ENCODE peak calls at places on chromosomes 5 and 9, in four cellular contexts. E, U, D and C are unnamed samples.

GRCh38 chr9:4126184-4126865 is 173.5 kb downstream of the GLIS3 start:
- DNase-seq in U (no peak), D (no peak), E (peak), C (no peak)

GRCh38 chr5:106269252-106269843 is 1401.4 kb downstream of the EFNA5 start:
- DNase-seq in D (no peak), U (no peak), E (peak), C (no peak)

GRCh38 chr5:113232246-113232645 is 202.5 kb downstream of the TSSK1B start:
- DNase-seq in U (no peak), E (no peak), D (no peak), C (no peak)

GRCh38 chr9:14271078-14271673 is 42.8 kb downstream of the NFIB start:
- DNase-seq in U (peak), E (no peak), D (no peak), C (no peak)

GRCh38 chr9:108478871-108479332 is 376.9 kb downstream of the ACTL7B start:
- DNase-seq in U (no peak), D (peak), E (peak), C (no peak)

GRCh38 chr5:101306391-101307137 is 403.5 kb upstream of the ST8SIA4 start:
- DNase-seq in E (no peak), D (no peak), U (no peak), C (no peak)

GRCh38 chr5:92421937-92422336 is 1038.8 kb upstream of the ARRDC3 start:
- DNase-seq in U (no peak), E (no peak), D (no peak), C (no peak)

GRCh38 chr5:2207109-2207399 is 324.3 kb upstream of the IRX4 start:
- DNase-seq in E (no peak), D (no peak), U (no peak), C (no peak)

GRCh38 chr5:172809774-172810173 is 24.3 kb upstream of the ERGIC1 start:
- DNase-seq in U (no peak), D (no peak), E (no peak), C (no peak)

GRCh38 chr9:136693490-136694162 is 6.4 kb upstream of the AGPAT2 start:
- DNase-seq in E (no peak), D (no peak), U (peak), C (no peak)

GRCh38 chr9:113523421-113524141 is 60.1 kb downstream of the RGS3 start:
- DNase-seq in E (peak), D (peak), U (no peak), C (peak)

GRCh38 chr9:114484854-114485443 is 20.3 kb downstream of the WHRN start:
- DNase-seq in D (peak), U (no peak), E (peak), C (peak)

GRCh38 chr9:135660407-135660806 is 2.7 kb upstream of the LCN9 start:
- DNase-seq in D (no peak), U (no peak), E (no peak), C (no peak)

GRCh38 chr9:115207003-115207837 is 89.3 kb upstream of the TNC start:
- DNase-seq in E (no peak), U (no peak), D (no peak), C (peak)

GRCh38 chr9:136021891-136022681 is 60.9 kb upstream of the UBAC1 start:
- DNase-seq in D (no peak), E (no peak), U (peak), C (no peak)

GRCh38 chr5:113896789-113897188 is 383.3 kb downstream of the YTHDC2 start:
- DNase-seq in U (no peak), E (no peak), D (no peak), C (no peak)

GRCh38 chr9:114721491-114722362 is 39.7 kb upstream of the TEX48 start:
- DNase-seq in D (no peak), U (no peak), E (peak), C (no peak)

GRCh38 chr9:93126825-93127368 is 7.2 kb downstream of the NINJ1 start:
- DNase-seq in E (no peak), U (peak), D (no peak), C (no peak)

GRCh38 chr9:16180091-16180490 is 627.2 kb downstream of the CCDC171 start:
- DNase-seq in E (no peak), D (no peak), U (no peak), C (no peak)

GRCh38 chr5:150339165-150339564 is 18.3 kb upstream of the TCOF1 start:
- DNase-seq in E (no peak), U (no peak), D (no peak), C (no peak)

GRCh38 chr5:62314431-62314830 is 8.4 kb downstream of the KIF2A start:
- DNase-seq in E (no peak), D (no peak), U (no peak), C (no peak)

GRCh38 chr9:86994231-86994630 is 46.9 kb upstream of the GAS1 start:
- DNase-seq in U (no peak), E (no peak), D (no peak), C (no peak)

GRCh38 chr5:120255214-120255613 is 208.9 kb upstream of the PRR16 start:
- DNase-seq in E (no peak), D (no peak), U (no peak), C (no peak)

GRCh38 chr5:175116466-175117048 is 327.4 kb downstream of the DRD1 start:
- DNase-seq in D (no peak), U (no peak), E (no peak), C (no peak)

GRCh38 chr5:176740702-176741565 is 69.4 kb upstream of the UNC5A start:
- DNase-seq in D (no peak), U (no peak), E (no peak), C (no peak)

GRCh38 chr9:88820055-88820454 is 171.2 kb upstream of the S1PR3 start:
- DNase-seq in E (no peak), D (no peak), U (no peak), C (no peak)

GRCh38 chr5:111583761-111584203 is 71.4 kb upstream of the STARD4 start:
- DNase-seq in U (no peak), E (no peak), D (no peak), C (no peak)

GRCh38 chr5:150623152-150623877 is 17.1 kb upstream of the SYNPO start:
- DNase-seq in U (no peak), D (peak), E (no peak), C (peak)

GRCh38 chr9:135255033-135255842 is 167.8 kb downstream of the OLFM1 start:
- DNase-seq in E (no peak), U (no peak), D (no peak), C (no peak)

GRCh38 chr9:14321517-14322125 is 7.7 kb upstream of the NFIB start:
- DNase-seq in E (no peak), D (no peak), U (no peak), C (no peak)

GRCh38 chr5:14673443-14673842 is 8.9 kb downstream of the OTULIN start:
- DNase-seq in D (no peak), E (no peak), U (no peak), C (no peak)

GRCh38 chr5:52786937-52787599 is 648 bp upstream of the ITGA1 start:
- DNase-seq in U (peak), D (no peak), E (no peak), C (peak)

GRCh38 chr9:135478858-135479468 is 619 bp upstream of the PPP1R26 start:
- DNase-seq in E (no peak), U (peak), D (no peak), C (peak)

GRCh38 chr5:168086104-168086610 is 205.3 kb upstream of the WWC1 start:
- DNase-seq in U (peak), E (peak), D (no peak), C (no peak)

GRCh38 chr5:31942546-31942945 is 231.6 kb downstream of the GOLPH3 start:
- DNase-seq in D (no peak), E (no peak), U (no peak), C (no peak)

GRCh38 chr9:76787677-76788076 is 23.4 kb downstream of the PCA3 start:
- DNase-seq in D (no peak), E (no peak), U (no peak), C (no peak)

GRCh38 chr5:138635268-138635667 is 60.1 kb upstream of the HSPA9 start:
- DNase-seq in D (no peak), E (peak), U (no peak), C (no peak)

GRCh38 chr9:129692534-129692933 is 27.1 kb downstream of the PRRX2 start:
- DNase-seq in E (no peak), U (no peak), D (no peak), C (no peak)

GRCh38 chr5:171615201-171616001 is 170.2 kb upstream of the SMIM23 start:
- DNase-seq in U (no peak), D (no peak), E (no peak), C (no peak)

DNA sequence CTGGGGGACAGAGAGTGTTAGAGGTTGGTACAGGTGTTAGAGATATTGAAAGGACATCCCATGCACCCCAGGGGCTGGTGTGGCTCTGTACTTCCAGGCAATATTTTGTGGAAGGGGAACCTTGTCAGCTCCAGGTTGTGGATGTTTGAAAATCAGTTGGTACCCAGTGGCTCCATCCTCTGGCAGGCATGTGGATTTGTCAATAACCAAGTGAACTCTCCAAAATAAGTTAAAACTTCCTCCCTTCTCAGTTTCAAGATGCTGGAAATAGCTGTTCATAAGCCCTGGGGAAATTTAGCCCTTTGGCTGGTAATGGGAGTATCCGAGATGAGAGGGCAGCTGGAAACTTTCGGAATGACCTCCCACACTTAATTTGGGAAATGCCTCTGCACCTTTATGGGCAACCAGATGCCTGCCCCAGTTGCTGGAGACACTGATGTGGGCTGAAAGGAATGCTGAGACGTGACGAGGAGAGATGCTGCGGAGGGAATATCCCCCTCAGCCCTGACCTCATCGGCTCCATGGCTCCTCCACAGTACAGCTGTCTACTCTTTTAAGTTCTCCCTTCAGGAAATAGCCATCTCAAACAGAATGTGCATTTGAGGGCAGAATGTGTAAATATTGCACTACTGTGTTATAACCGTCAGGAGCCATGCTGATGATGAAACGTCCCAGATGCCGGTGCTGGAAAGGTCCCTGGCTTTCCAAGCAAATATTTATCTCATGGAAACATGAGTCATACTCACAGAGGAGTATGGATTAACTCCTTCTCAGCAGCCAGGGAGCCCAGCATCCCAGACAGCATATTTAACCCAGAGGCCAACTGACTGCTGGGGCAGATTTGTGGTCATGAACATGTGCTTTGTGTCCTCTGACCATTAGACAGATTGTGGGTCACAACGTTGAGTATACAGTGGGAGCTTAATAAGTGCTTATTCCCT is 29.5 kb downstream of the TGFBI start:
- DNase-seq in U (peak), D (no peak), E (peak), C (no peak)
- TF ChIP-seq CTCF in U (no peak), D (no peak), E (peak), C (no peak)

GRCh38 chr5:103138202-103138601 is 18.1 kb downstream of the PPIP5K2 start:
- DNase-seq in D (no peak), U (no peak), E (no peak), C (no peak)

GRCh38 chr5:103135461-103135860 is 15.4 kb downstream of the PPIP5K2 start:
- DNase-seq in D (no peak), U (no peak), E (no peak), C (no peak)

GRCh38 chr5:103139264-103139865 is 19.3 kb downstream of the PPIP5K2 start:
- DNase-seq in D (peak), U (peak), E (peak), C (peak)
- TF ChIP-seq CTCF in D (peak), U (peak), E (peak), C (peak)

DNA sequence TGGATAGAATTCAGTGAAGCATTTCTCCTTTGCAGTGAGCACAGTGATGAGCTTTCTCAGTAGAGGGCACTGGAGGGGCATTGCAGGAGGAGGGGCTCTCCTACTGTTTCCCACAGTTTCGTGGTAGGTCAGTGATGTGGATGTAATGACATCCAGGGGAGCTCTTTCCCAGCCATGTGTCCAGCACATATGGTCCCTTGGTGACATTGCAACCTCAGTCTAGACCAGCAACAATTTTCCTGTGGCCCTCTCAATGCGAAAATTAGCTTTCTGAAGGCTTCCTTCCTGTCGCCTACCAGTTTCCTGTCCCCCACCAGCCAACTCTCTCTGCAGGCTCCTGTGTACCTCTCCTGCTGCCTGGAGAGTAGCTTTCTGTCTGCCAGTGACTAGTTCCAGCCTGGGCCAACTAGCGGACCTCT is 6.9 kb upstream of the PDCL start:
- DNase-seq in D (no peak), E (no peak), U (no peak), C (peak)
- TF ChIP-seq CTCF in D (peak), E (no peak), U (no peak), C (no peak)

GRCh38 chr5:157487358-157487757 is 27.3 kb downstream of the NIPAL4 start:
- DNase-seq in D (peak), E (no peak), U (no peak), C (peak)
- TF ChIP-seq CTCF in D (no peak), E (no peak), U (no peak), C (no peak)

GRCh38 chr5:38768411-38769211 is 77.2 kb upstream of the OSMR start:
- DNase-seq in U (no peak), D (no peak), E (no peak), C (no peak)

GRCh38 chr5:38766151-38766550 is 79.7 kb upstream of the OSMR start:
- DNase-seq in D (no peak), E (no peak), U (no peak), C (no peak)

GRCh38 chr5:38765461-38765861 is 80.4 kb upstream of the OSMR start:
- DNase-seq in E (no peak), U (no peak), D (no peak), C (no peak)
- TF ChIP-seq CTCF in E (no peak), U (no peak), D (no peak), C (no peak)